ENCODE peak calls at places on chromosomes 2 and 18, in eight cellular contexts. H is activated CD4-positive, alpha-beta T cell treated with anti-CD3 and anti-CD28 coated beads, Interleukin-2, amount 10 ng/mL, durations not matched to agents 7 days and 5 days; I is GM10248; O is fibroblast of pulmonary artery; B is keratinocyte; R is caudate nucleus; J is AML-193; A is stomach. C is an unnamed sample.

GRCh38 chr18:79962835-79963657 is 1.4 kb upstream of the HSBP1L1 start:
- DNase-seq in H (peak; percentile 22), I (peak; percentile 78), O (no peak), J (no peak), R (no peak), A (no peak), B (no peak), C (no peak)

GRCh38 chr2:53498210-53498609 is 269.4 kb upstream of the CHAC2 start:
- DNase-seq in R (no peak), A (no peak), O (peak; percentile 66), H (no peak), J (no peak), B (no peak), I (no peak), C (no peak)

GRCh38 chr18:48997681-48997984 is 46.9 kb upstream of the SMAD7 start:
- DNase-seq in O (no peak), A (no peak), H (no peak), I (no peak), R (no peak), B (no peak), J (no peak), C (no peak)

GRCh38 chr18:75350440-75350839 is 77.1 kb downstream of the SMIM21 start:
- DNase-seq in I (no peak), O (no peak), H (no peak), B (no peak), J (no peak), R (no peak), A (no peak), C (no peak)

GRCh38 chr2:102082591-102083586 is 59.7 kb upstream of the IL1R1 start:
- DNase-seq in I (peak; percentile 39), O (peak; percentile 95), H (peak; percentile 35), J (peak; percentile 79), B (no peak), R (no peak), A (no peak), C (no peak)

GRCh38 chr2:38075436-38076249 is at the start of gene CYP1B1:
- DNase-seq in B (no peak), H (peak; percentile 12), R (peak; percentile 30), I (peak; percentile 21), A (no peak), J (no peak), O (no peak), C (no peak)

GRCh38 chr18:58042826-58043362 is 1.1 kb upstream of the NEDD4L start:
- DNase-seq in J (no peak), O (no peak), I (no peak), H (no peak), B (no peak), A (no peak), R (no peak), C (no peak)

GRCh38 chr2:164024396-164024795 is 288.6 kb upstream of the FIGN start:
- DNase-seq in J (no peak), B (no peak), O (no peak), R (no peak), I (no peak), A (no peak), H (no peak), C (no peak)

GRCh38 chr2:204487447-204488229 is 57.6 kb upstream of the PARD3B start:
- DNase-seq in B (no peak), R (no peak), A (no peak), I (no peak), J (no peak), O (peak; percentile 19), H (no peak), C (no peak)

GRCh38 chr2:64675860-64676259 is 22.1 kb upstream of the SERTAD2 start:
- DNase-seq in A (no peak), O (no peak), R (peak; percentile 29), J (no peak), H (peak; percentile 22), B (no peak), I (no peak), C (no peak)

GRCh38 chr18:43017622-43018021 is 97.9 kb downstream of the RIT2 start:
- DNase-seq in J (no peak), B (no peak), I (no peak), H (no peak), O (no peak), A (no peak), R (no peak), C (no peak)

GRCh38 chr18:74353169-74353775 is 37.6 kb downstream of the C18orf63 start:
- DNase-seq in A (peak; percentile 69), H (peak; percentile 75), J (peak; percentile 49), R (peak; percentile 67), B (peak; percentile 30), O (peak; percentile 88), I (peak; percentile 37), C (peak; percentile 75)

GRCh38 chr18:10386049-10386448 is 68.4 kb upstream of the APCDD1 start:
- DNase-seq in H (no peak), B (no peak), A (no peak), I (no peak), O (no peak), J (no peak), R (no peak), C (no peak)

GRCh38 chr2:120845281-120845680 is 109.6 kb downstream of the GLI2 start:
- DNase-seq in J (no peak), R (no peak), I (no peak), O (peak; percentile 40), H (no peak), B (no peak), A (no peak), C (peak; percentile 81)

C was measured in right atrium auricular region.